ENCODE peak calls at places on chromosomes 16 and 17, in four cellular contexts. B is H1, K is K562, J is HepG2. M is an unnamed sample.

GRCh38 chr17:7190276-7190917 is 11.2 kb upstream of the ASGR1 start:
- DNase-seq in B (no peak), K (no peak), J (no peak), M (no peak)

GRCh38 chr17:64491034-64491860 is 5.6 kb downstream of the POLG2 start:
- DNase-seq in B (no peak), K (no peak), J (peak), M (peak)

GRCh38 chr17:82227629-82228277 is 1.1 kb upstream of the SLC16A3 start:
- DNase-seq in B (no peak), K (no peak), J (no peak), M (no peak)

GRCh38 chr16:30380072-30380471 is 2.3 kb downstream of the SEPTIN1 start:
- DNase-seq in B (no peak), K (no peak), J (no peak), M (no peak)

GRCh38 chr16:74939688-74940087 is 45.2 kb downstream of the WDR59 start:
- DNase-seq in B (no peak), K (no peak), J (no peak), M (no peak)

GRCh38 chr16:1426734-1427451 is 4.0 kb upstream of the PERCC1 start:
- DNase-seq in B (no peak), K (no peak), J (no peak), M (no peak)

GRCh38 chr16:73669535-73670274 is 621.8 kb upstream of the ZFHX3 start:
- DNase-seq in B (no peak), K (no peak), J (no peak), M (no peak)

GRCh38 chr16:65476556-65476955 is 354.7 kb upstream of the CDH11 start:
- DNase-seq in B (no peak), K (no peak), J (no peak), M (no peak)

GRCh38 chr17:13204607-13205237 is 186.9 kb upstream of the ELAC2 start:
- DNase-seq in B (no peak), K (no peak), J (no peak), M (no peak)

GRCh38 chr17:71208111-71208704 is 912.6 kb upstream of the SOX9 start:
- DNase-seq in B (no peak), K (no peak), J (no peak), M (no peak)

GRCh38 chr17:18093616-18094408 is 6.1 kb downstream of the DRG2 start:
- DNase-seq in B (no peak), K (peak), J (peak), M (peak)

GRCh38 chr17:18089613-18090012 is 1.9 kb downstream of the DRG2 start:
- DNase-seq in B (no peak), K (no peak), J (no peak), M (no peak)

GRCh38 chr17:18099516-18099915 is 9.0 kb upstream of the MYO15A start:
- DNase-seq in B (no peak), K (no peak), J (no peak), M (no peak)

GRCh38 chr17:18094409-18094807 is 6.7 kb downstream of the DRG2 start:
- DNase-seq in B (no peak), K (no peak), J (no peak), M (no peak)
- TF ChIP-seq JUN in B (no peak), K (no peak), J (no peak), M (no peak)

DNA sequence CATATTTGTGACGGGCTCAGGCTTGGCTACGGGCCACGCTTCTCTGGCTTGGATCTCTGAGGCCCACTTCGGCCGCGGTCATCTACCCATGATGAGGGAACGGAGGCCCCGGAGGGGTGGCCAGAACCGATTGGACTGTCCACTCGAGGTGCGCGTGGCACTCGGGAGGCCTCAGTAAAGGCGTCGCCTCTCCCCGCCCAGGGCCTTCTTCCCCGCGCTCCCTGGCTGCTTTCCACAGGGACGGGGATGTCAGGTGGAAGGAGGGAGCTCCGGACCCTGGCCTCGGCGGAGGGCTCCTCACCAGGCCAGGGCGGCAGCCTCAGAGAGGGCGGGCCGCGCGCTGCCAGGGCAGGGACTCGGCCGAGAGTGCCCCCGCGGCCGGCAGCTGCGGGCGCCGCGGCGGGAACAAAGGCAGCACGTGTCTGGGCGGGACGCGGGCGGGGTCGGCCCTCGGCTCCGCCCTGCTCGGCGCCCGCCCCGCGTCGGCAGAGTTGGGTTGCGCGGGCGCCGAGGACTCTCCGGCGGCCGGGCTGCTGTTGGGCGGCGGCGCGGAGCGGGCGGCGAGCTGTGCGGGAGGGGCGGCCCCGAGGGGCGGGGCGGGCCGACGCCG is 597 bp upstream of the CDK5R1 start:
- DNase-seq in B (no peak), K (peak), J (peak), M (peak)
- TF ChIP-seq CREB1 in B (no peak), K (peak), J (no peak), M (no peak)

DNA sequence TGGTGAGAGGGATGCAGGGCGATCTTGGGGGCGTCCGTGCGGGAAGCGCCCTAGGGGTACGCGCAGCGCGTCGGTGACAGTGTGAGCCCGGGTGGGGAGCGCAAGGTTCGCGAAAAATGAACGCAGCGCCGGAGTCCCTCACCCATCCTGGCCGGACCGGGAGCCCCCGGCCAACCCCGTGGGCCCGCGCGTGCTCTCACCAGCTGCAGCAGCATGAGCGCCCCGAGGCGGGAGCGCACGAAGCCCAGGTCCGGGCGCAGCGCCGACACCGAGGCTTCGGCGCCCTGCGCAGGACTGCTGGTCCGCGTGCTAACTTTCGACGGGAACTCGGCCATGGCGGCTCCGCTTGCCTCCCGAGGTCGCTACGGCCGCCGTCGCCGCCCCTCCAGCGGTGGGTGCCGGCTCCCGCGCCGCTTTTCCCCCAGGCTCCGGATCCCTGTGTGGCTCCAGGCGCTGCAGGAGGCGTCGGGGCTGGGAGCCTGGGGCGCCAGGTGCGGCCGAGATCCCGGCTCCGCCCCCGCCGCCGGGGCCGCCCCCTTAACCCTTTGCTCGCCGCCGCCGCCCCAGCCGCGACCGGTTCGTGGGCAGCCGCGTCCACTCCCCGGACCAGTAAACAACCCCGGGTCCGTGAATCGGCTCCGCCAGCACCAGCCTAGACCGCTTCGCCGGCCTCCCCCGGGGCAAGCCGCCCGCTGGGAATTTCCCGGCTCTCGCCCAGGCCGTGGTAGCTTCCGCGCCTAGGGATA is at the start of gene PLLP:
- DNase-seq in B (no peak), K (peak), J (no peak), M (peak)
- TF ChIP-seq JUN in B (no peak), K (peak), J (no peak), M (peak)

GRCh38 chr17:30433514-30433913 is 43.7 kb upstream of the GOSR1 start:
- DNase-seq in B (no peak), K (peak), J (no peak), M (no peak)
- TF ChIP-seq CREB1 in B (no peak), K (no peak), J (no peak), M (no peak)

DNA sequence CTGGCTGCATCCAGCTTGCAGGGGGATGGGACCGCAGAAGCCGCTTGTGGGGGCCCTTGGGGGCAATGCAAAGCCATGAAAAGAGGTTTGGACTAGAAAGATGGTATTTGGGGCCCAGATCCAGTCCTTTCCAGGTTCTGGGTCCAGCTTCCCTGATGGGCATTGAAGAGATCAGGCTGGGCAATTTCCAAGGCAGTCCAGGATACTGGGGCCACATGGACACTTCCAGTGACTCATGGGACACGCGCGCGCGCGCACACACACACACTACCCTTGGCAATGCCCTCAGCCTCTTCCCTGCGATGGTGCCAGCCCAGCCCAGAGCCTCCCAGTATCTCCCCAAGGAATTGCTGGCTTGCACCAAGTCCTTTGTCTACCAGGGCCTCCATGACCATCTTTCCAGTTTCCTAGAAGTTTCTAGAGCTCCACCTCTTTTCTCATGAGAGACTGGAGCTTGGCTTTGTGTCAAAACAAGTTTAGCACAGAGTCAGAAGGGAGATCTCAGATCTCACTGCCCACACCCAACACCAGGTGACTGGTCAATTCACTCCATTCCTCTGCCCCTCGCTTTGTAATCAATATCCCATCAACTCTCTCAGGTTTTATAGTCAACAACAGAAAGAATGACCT is 44.3 kb downstream of the WNT3 start:
- DNase-seq in B (no peak), K (no peak), J (no peak), M (peak)
- TF ChIP-seq JUN in B (no peak), K (no peak), J (no peak), M (no peak)

GRCh38 chr16:87534030-87534653 is 41.3 kb upstream of the ZCCHC14 start:
- DNase-seq in B (no peak), K (no peak), J (no peak), M (no peak)
- TF ChIP-seq CREB1 in B (no peak), K (no peak), J (no peak), M (no peak)

DNA sequence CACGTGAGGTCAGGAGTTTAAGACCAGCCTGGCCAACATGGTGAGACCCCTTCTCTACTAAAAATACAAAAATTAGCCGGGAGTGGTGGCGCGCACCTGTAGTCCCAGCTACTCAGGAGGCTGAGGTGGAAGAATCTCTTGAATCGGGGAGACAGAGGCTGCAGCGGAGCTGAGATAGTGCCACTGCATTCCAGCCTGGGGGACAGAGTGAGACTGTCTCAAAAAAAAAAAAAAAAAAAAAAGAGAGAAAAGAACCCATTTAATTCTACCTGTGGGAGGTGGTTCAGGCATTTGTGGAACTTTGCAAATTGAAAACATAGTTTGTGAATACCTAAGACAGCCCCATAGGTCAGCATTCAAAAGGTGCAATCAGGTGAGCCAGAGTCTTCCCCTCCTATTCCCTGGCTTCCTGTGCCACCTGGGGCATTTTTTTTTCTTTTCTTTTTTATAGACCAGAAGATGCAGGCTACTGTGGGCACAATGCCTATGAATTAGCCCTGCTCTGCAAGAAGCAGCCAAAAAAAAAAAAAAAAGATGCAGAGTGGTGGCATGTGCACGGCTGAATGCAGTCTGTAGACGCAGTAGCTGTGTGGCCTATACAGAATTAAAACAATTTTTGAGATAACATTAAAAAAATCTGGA is 9.1 kb upstream of the SOCS3 start:
- DNase-seq in B (no peak), K (no peak), J (no peak), M (no peak)
- TF ChIP-seq JUN in B (no peak), K (no peak), J (no peak), M (no peak)

GRCh38 chr17:60862482-60862881 is 184.8 kb downstream of the BCAS3 start:
- DNase-seq in B (no peak), K (no peak), J (no peak), M (no peak)

GRCh38 chr17:60864674-60865080 is 187.0 kb downstream of the BCAS3 start:
- DNase-seq in B (no peak), K (no peak), J (no peak), M (no peak)

GRCh38 chr17:60863892-60864673 is 186.4 kb downstream of the BCAS3 start:
- DNase-seq in B (no peak), K (no peak), J (no peak), M (no peak)
- TF ChIP-seq CREB1 in B (no peak), K (no peak), J (no peak), M (no peak)

M was measured in WTC11.